ENCODE peak calls at places on chromosomes 4 and X, in eight cellular contexts. One of them, this sample, is unnamed.

GRCh38 chr4:56307423-56307822 is 79.9 kb downstream of the AASDH start:
- DNase-seq in fibroblast of mammary gland: peak
- DNase-seq in HFFc6: peak
- DNase-seq in transverse colon: no peak
- DNase-seq in GM06990: no peak
- DNase-seq in brain microvascular endothelial cell: peak
- DNase-seq in GM23338: no peak
- DNase-seq in progenitor cell of endocrine pancreas: no peak
- DNase-seq in this sample: no peak

GRCh38 chr4:153900426-153900825 is 111.5 kb upstream of the SFRP2 start:
- DNase-seq in fibroblast of mammary gland: no peak
- DNase-seq in HFFc6: no peak
- DNase-seq in transverse colon: no peak
- DNase-seq in GM06990: no peak
- DNase-seq in brain microvascular endothelial cell: no peak
- DNase-seq in GM23338: no peak
- DNase-seq in progenitor cell of endocrine pancreas: no peak
- DNase-seq in this sample: no peak

GRCh38 chrX:48511561-48511960 is 2.8 kb downstream of the PORCN start:
- DNase-seq in fibroblast of mammary gland: no peak
- DNase-seq in HFFc6: no peak
- DNase-seq in transverse colon: no peak
- DNase-seq in GM06990: no peak
- DNase-seq in brain microvascular endothelial cell: no peak
- DNase-seq in GM23338: peak
- DNase-seq in progenitor cell of endocrine pancreas: no peak
- DNase-seq in this sample: no peak

GRCh38 chr4:16862688-16863087 is 35.8 kb downstream of the LDB2 start:
- DNase-seq in fibroblast of mammary gland: peak
- DNase-seq in HFFc6: no peak
- DNase-seq in transverse colon: no peak
- DNase-seq in GM06990: no peak
- DNase-seq in brain microvascular endothelial cell: no peak
- DNase-seq in GM23338: no peak
- DNase-seq in progenitor cell of endocrine pancreas: no peak
- DNase-seq in this sample: no peak

GRCh38 chrX:12975999-12976558 is 1.2 kb downstream of the TMSB4X start:
- DNase-seq in fibroblast of mammary gland: no peak
- DNase-seq in HFFc6: no peak
- DNase-seq in transverse colon: no peak
- DNase-seq in GM06990: peak
- DNase-seq in brain microvascular endothelial cell: peak
- DNase-seq in GM23338: peak
- DNase-seq in progenitor cell of endocrine pancreas: no peak
- DNase-seq in this sample: no peak

GRCh38 chr4:87543835-87544461 is 14.8 kb upstream of the SPARCL1 start:
- DNase-seq in fibroblast of mammary gland: peak
- DNase-seq in HFFc6: peak
- DNase-seq in transverse colon: no peak
- DNase-seq in GM06990: no peak
- DNase-seq in brain microvascular endothelial cell: peak
- DNase-seq in GM23338: peak
- DNase-seq in progenitor cell of endocrine pancreas: no peak
- DNase-seq in this sample: no peak

GRCh38 chr4:77156912-77157858 is at the start of gene CCNG2:
- DNase-seq in fibroblast of mammary gland: peak
- DNase-seq in HFFc6: no peak
- DNase-seq in transverse colon: peak
- DNase-seq in GM06990: peak
- DNase-seq in brain microvascular endothelial cell: peak
- DNase-seq in GM23338: peak
- DNase-seq in progenitor cell of endocrine pancreas: peak
- DNase-seq in this sample: peak

GRCh38 chrX:142891046-142891445 is 134.7 kb upstream of the SPANXN4 start:
- DNase-seq in fibroblast of mammary gland: no peak
- DNase-seq in HFFc6: no peak
- DNase-seq in transverse colon: no peak
- DNase-seq in GM06990: no peak
- DNase-seq in brain microvascular endothelial cell: no peak
- DNase-seq in GM23338: no peak
- DNase-seq in progenitor cell of endocrine pancreas: no peak
- DNase-seq in this sample: no peak

GRCh38 chrX:32571579-32571978 is 639.8 kb downstream of the DMD start:
- DNase-seq in fibroblast of mammary gland: no peak
- DNase-seq in HFFc6: no peak
- DNase-seq in transverse colon: no peak
- DNase-seq in GM06990: no peak
- DNase-seq in brain microvascular endothelial cell: no peak
- DNase-seq in GM23338: no peak
- DNase-seq in progenitor cell of endocrine pancreas: no peak
- DNase-seq in this sample: no peak

GRCh38 chrX:39577976-39578962 is 519.5 kb downstream of the BCOR start:
- DNase-seq in fibroblast of mammary gland: no peak
- DNase-seq in HFFc6: no peak
- DNase-seq in transverse colon: peak
- DNase-seq in GM06990: peak
- DNase-seq in brain microvascular endothelial cell: no peak
- DNase-seq in GM23338: no peak
- DNase-seq in progenitor cell of endocrine pancreas: no peak
- DNase-seq in this sample: peak

GRCh38 chrX:120419465-120419864 is 49.6 kb downstream of the LAMP2 start:
- DNase-seq in fibroblast of mammary gland: no peak
- DNase-seq in HFFc6: no peak
- DNase-seq in transverse colon: peak
- DNase-seq in GM06990: peak
- DNase-seq in brain microvascular endothelial cell: no peak
- DNase-seq in GM23338: no peak
- DNase-seq in progenitor cell of endocrine pancreas: no peak
- DNase-seq in this sample: no peak

GRCh38 chr4:102535398-102536082 is 34.4 kb downstream of the NFKB1 start:
- DNase-seq in fibroblast of mammary gland: peak
- DNase-seq in HFFc6: peak
- DNase-seq in transverse colon: no peak
- DNase-seq in GM06990: no peak
- DNase-seq in brain microvascular endothelial cell: peak
- DNase-seq in GM23338: no peak
- DNase-seq in progenitor cell of endocrine pancreas: no peak
- DNase-seq in this sample: no peak

GRCh38 chrX:313546-313945 is 5.0 kb downstream of the GTPBP6 start:
- DNase-seq in fibroblast of mammary gland: no peak
- DNase-seq in HFFc6: no peak
- DNase-seq in transverse colon: no peak
- DNase-seq in GM06990: no peak
- DNase-seq in brain microvascular endothelial cell: no peak
- DNase-seq in GM23338: no peak
- DNase-seq in progenitor cell of endocrine pancreas: no peak
- DNase-seq in this sample: no peak

GRCh38 chrX:101407748-101408529 is at the start of the genes GLA and HNRNPH2:
- DNase-seq in fibroblast of mammary gland: peak
- DNase-seq in HFFc6: peak
- DNase-seq in transverse colon: peak
- DNase-seq in GM06990: peak
- DNase-seq in brain microvascular endothelial cell: peak
- DNase-seq in GM23338: peak
- DNase-seq in progenitor cell of endocrine pancreas: peak
- DNase-seq in this sample: peak

GRCh38 chrX:104013158-104013557 is 350 bp downstream of the H2BW1 start:
- DNase-seq in fibroblast of mammary gland: no peak
- DNase-seq in HFFc6: no peak
- DNase-seq in transverse colon: no peak
- DNase-seq in GM06990: no peak
- DNase-seq in brain microvascular endothelial cell: no peak
- DNase-seq in GM23338: no peak
- DNase-seq in progenitor cell of endocrine pancreas: no peak
- DNase-seq in this sample: no peak

GRCh38 chr4:183180096-183180495 is 81.0 kb downstream of the WWC2 start:
- DNase-seq in fibroblast of mammary gland: no peak
- DNase-seq in HFFc6: no peak
- DNase-seq in transverse colon: no peak
- DNase-seq in GM06990: no peak
- DNase-seq in brain microvascular endothelial cell: no peak
- DNase-seq in GM23338: no peak
- DNase-seq in progenitor cell of endocrine pancreas: no peak
- DNase-seq in this sample: no peak

GRCh38 chrX:36334508-36335015 is 415.0 kb downstream of the CFAP47 start:
- DNase-seq in fibroblast of mammary gland: no peak
- DNase-seq in HFFc6: no peak
- DNase-seq in transverse colon: no peak
- DNase-seq in GM06990: no peak
- DNase-seq in brain microvascular endothelial cell: no peak
- DNase-seq in GM23338: no peak
- DNase-seq in progenitor cell of endocrine pancreas: no peak
- DNase-seq in this sample: no peak

GRCh38 chr4:67658302-67658701 is 42.7 kb downstream of the UBA6 start:
- DNase-seq in fibroblast of mammary gland: no peak
- DNase-seq in HFFc6: no peak
- DNase-seq in transverse colon: no peak
- DNase-seq in GM06990: no peak
- DNase-seq in brain microvascular endothelial cell: no peak
- DNase-seq in GM23338: no peak
- DNase-seq in progenitor cell of endocrine pancreas: no peak
- DNase-seq in this sample: no peak

GRCh38 chr4:183146478-183146877 is 47.4 kb downstream of the WWC2 start:
- DNase-seq in fibroblast of mammary gland: no peak
- DNase-seq in HFFc6: no peak
- DNase-seq in transverse colon: no peak
- DNase-seq in GM06990: no peak
- DNase-seq in brain microvascular endothelial cell: no peak
- DNase-seq in GM23338: no peak
- DNase-seq in progenitor cell of endocrine pancreas: no peak
- DNase-seq in this sample: no peak

GRCh38 chrX:136850441-136851175 is 29.9 kb downstream of the RBMX start:
- DNase-seq in fibroblast of mammary gland: peak
- DNase-seq in HFFc6: no peak
- DNase-seq in transverse colon: no peak
- DNase-seq in GM06990: no peak
- DNase-seq in brain microvascular endothelial cell: no peak
- DNase-seq in GM23338: no peak
- DNase-seq in progenitor cell of endocrine pancreas: no peak
- DNase-seq in this sample: no peak

GRCh38 chr4:165060938-165061337 is 7.3 kb downstream of the TRIM75 start:
- DNase-seq in fibroblast of mammary gland: peak
- DNase-seq in HFFc6: no peak
- DNase-seq in transverse colon: no peak
- DNase-seq in GM06990: no peak
- DNase-seq in brain microvascular endothelial cell: no peak
- DNase-seq in GM23338: peak
- DNase-seq in progenitor cell of endocrine pancreas: no peak
- DNase-seq in this sample: no peak
- TF ChIP-seq CTCF in fibroblast of mammary gland: peak
- TF ChIP-seq CTCF in HFFc6: peak
- TF ChIP-seq CTCF in transverse colon: no peak
- TF ChIP-seq CTCF in GM06990: peak
- TF ChIP-seq CTCF in brain microvascular endothelial cell: peak
- TF ChIP-seq CTCF in GM23338: peak
- TF ChIP-seq CTCF in progenitor cell of endocrine pancreas: peak
- TF ChIP-seq CTCF in this sample: no peak

GRCh38 chrX:112874614-112875013 is 34.0 kb upstream of the AMOT start:
- DNase-seq in fibroblast of mammary gland: no peak
- DNase-seq in HFFc6: no peak
- DNase-seq in transverse colon: no peak
- DNase-seq in GM06990: no peak
- DNase-seq in brain microvascular endothelial cell: no peak
- DNase-seq in GM23338: no peak
- DNase-seq in progenitor cell of endocrine pancreas: no peak
- DNase-seq in this sample: no peak

GRCh38 chrX:112868586-112868985 is 28.0 kb upstream of the AMOT start:
- DNase-seq in fibroblast of mammary gland: peak
- DNase-seq in HFFc6: no peak
- DNase-seq in transverse colon: no peak
- DNase-seq in GM06990: no peak
- DNase-seq in brain microvascular endothelial cell: no peak
- DNase-seq in GM23338: no peak
- DNase-seq in progenitor cell of endocrine pancreas: no peak
- DNase-seq in this sample: no peak

GRCh38 chrX:112877771-112878173 is 37.1 kb upstream of the AMOT start:
- DNase-seq in fibroblast of mammary gland: no peak
- DNase-seq in HFFc6: no peak
- DNase-seq in transverse colon: no peak
- DNase-seq in GM06990: peak
- DNase-seq in brain microvascular endothelial cell: no peak
- DNase-seq in GM23338: no peak
- DNase-seq in progenitor cell of endocrine pancreas: no peak
- DNase-seq in this sample: no peak

DNA sequence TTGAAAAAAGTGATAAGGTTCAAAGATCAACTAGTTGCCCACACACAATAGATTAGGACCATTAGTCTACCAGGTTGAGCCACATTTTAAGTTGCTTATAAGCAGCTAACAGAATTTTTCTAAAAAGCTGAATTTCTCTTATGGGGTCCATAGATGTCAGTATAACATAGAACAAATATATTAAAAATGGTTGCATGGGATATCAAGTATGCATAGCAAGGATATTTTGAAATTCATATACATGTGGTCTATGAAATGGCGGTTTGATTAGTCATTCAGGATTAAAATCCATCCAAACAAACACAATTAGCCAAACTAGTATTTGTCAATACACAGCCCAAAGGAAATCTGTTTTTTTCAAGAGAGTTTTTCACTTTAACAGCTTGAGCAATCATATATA is 33.5 kb upstream of the AMOT start:
- DNase-seq in fibroblast of mammary gland: peak
- DNase-seq in HFFc6: no peak
- DNase-seq in transverse colon: no peak
- DNase-seq in GM06990: no peak
- DNase-seq in brain microvascular endothelial cell: no peak
- DNase-seq in GM23338: peak
- DNase-seq in progenitor cell of endocrine pancreas: no peak
- DNase-seq in this sample: no peak
- TF ChIP-seq CTCF in fibroblast of mammary gland: no peak
- TF ChIP-seq CTCF in HFFc6: no peak
- TF ChIP-seq CTCF in transverse colon: no peak
- TF ChIP-seq CTCF in GM06990: no peak
- TF ChIP-seq CTCF in brain microvascular endothelial cell: no peak
- TF ChIP-seq CTCF in GM23338: no peak
- TF ChIP-seq CTCF in progenitor cell of endocrine pancreas: peak
- TF ChIP-seq CTCF in this sample: no peak

DNA sequence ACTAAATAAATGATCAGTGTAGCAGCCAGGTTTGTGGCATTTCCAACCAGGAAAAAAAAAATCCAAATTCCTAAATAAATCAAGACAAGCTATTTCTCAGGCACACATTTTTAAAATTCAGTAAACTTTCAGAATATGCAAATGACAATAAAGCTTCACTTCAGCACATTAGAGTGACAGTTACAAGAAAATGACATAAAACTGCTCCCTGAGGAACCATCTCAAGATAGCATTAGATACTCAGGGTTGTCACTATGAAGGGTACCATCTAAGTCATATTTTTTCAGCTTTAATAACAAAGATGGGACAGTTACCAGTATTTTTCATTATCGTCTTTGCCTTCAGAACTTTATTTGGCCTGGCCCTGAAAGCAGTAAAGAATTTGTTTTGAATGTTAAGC is 411.3 kb upstream of the RASGEF1B start:
- DNase-seq in fibroblast of mammary gland: no peak
- DNase-seq in HFFc6: no peak
- DNase-seq in transverse colon: no peak
- DNase-seq in GM06990: no peak
- DNase-seq in brain microvascular endothelial cell: no peak
- DNase-seq in GM23338: no peak
- DNase-seq in progenitor cell of endocrine pancreas: no peak
- DNase-seq in this sample: no peak
- TF ChIP-seq CTCF in fibroblast of mammary gland: no peak
- TF ChIP-seq CTCF in HFFc6: no peak
- TF ChIP-seq CTCF in transverse colon: no peak
- TF ChIP-seq CTCF in GM06990: no peak
- TF ChIP-seq CTCF in brain microvascular endothelial cell: no peak
- TF ChIP-seq CTCF in GM23338: no peak
- TF ChIP-seq CTCF in progenitor cell of endocrine pancreas: no peak
- TF ChIP-seq CTCF in this sample: no peak

GRCh38 chr4:111780965-111781364 is 364.3 kb upstream of the FAM241A start:
- DNase-seq in fibroblast of mammary gland: no peak
- DNase-seq in HFFc6: no peak
- DNase-seq in transverse colon: no peak
- DNase-seq in GM06990: no peak
- DNase-seq in brain microvascular endothelial cell: no peak
- DNase-seq in GM23338: no peak
- DNase-seq in progenitor cell of endocrine pancreas: no peak
- DNase-seq in this sample: no peak
- TF ChIP-seq CTCF in fibroblast of mammary gland: no peak
- TF ChIP-seq CTCF in HFFc6: no peak
- TF ChIP-seq CTCF in transverse colon: no peak
- TF ChIP-seq CTCF in GM06990: no peak
- TF ChIP-seq CTCF in brain microvascular endothelial cell: no peak
- TF ChIP-seq CTCF in GM23338: no peak
- TF ChIP-seq CTCF in progenitor cell of endocrine pancreas: no peak
- TF ChIP-seq CTCF in this sample: no peak